ENCODE peak calls at places on chromosomes 3 and 15, in four cellular contexts. Y is SK-N-SH, E is H1, K is K562. N is an unnamed sample.

GRCh38 chr3:186209810-186210752 is 101.2 kb upstream of the ETV5 start:
- DNase-seq in E (peak; percentile 58), Y (peak; percentile 72), K (peak; percentile 50), N (peak; percentile 26)

GRCh38 chr3:185070491-185071335 is 82.1 kb downstream of the C3orf70 start:
- DNase-seq in K (peak; percentile 44), Y (peak; percentile 72), E (peak; percentile 64), N (peak; percentile 41)

GRCh38 chr15:101115887-101116680 is 135.8 kb downstream of the CHSY1 start:
- DNase-seq in Y (no peak), K (no peak), E (no peak), N (no peak)

GRCh38 chr3:171950373-171950772 is 89.0 kb upstream of the FNDC3B start:
- DNase-seq in K (no peak), E (no peak), Y (peak; percentile 14), N (no peak)

GRCh38 chr3:170999737-171000242 is 26.7 kb downstream of the SLC2A2 start:
- DNase-seq in K (no peak), Y (no peak), E (no peak), N (no peak)

GRCh38 chr3:132983143-132983770 is 54.9 kb upstream of the TMEM108 start:
- DNase-seq in Y (no peak), K (no peak), E (no peak), N (no peak)

GRCh38 chr3:47556351-47556750 is 22.3 kb downstream of the CSPG5 start:
- DNase-seq in E (no peak), Y (no peak), K (no peak), N (no peak)

GRCh38 chr3:161148832-161149475 is 43.8 kb upstream of the B3GALNT1 start:
- DNase-seq in E (no peak), K (no peak), Y (no peak), N (no peak)

GRCh38 chr3:23712656-23713559 is 92.8 kb upstream of the UBE2E1 start:
- DNase-seq in E (peak; percentile 68), Y (peak; percentile 69), K (no peak), N (peak; percentile 74)

GRCh38 chr15:56832125-56832524 is 86.3 kb upstream of the TCF12 start:
- DNase-seq in E (no peak), Y (no peak), K (no peak), N (no peak)

DNA sequence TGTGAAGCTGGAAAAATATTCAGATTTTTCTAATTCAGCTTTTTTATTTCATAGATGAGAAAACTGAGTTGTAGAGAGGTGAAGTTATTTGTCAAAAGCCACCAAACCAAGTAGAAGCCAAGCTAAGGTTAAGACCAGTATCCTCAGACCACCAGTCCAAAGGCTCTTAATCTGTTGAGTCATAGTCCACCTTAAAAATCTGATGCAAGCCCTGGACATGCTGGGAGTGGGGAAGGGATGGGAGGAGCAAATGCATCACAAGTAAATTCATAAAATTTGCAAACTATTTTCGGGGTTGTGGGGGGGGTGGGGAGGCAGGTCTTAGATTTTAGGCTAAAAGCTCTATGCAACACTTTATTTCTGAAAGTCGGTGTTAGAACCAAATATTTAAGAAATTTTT is 307.7 kb upstream of the SEMA6D start:
- DNase-seq in E (no peak), K (no peak), Y (no peak), N (no peak)
- TF ChIP-seq TEAD4 in E (no peak), K (no peak), Y (no peak), N (no peak)

DNA sequence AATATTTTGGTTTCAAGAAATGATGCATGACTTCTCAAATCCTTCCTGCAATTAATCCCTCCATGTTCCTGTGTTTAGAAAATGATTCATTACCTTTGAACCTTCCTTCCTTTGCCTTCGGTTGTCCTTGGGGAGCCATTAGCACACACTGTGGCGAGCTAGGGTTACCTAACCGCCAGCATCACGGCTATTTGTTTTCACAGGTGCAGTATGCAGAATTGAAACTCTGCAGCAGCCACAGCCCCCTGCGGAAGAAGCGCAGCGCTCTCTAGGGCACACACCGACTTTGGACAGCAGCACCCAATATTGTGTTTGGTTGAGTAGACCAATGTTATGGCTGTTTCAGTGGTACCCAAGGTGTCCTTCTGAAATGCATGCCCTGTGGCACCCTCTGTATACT is 247.4 kb downstream of the MCTP2 start:
- DNase-seq in E (no peak), K (no peak), Y (no peak), N (no peak)
- TF ChIP-seq TEAD4 in E (no peak), K (no peak), Y (no peak), N (no peak)

DNA sequence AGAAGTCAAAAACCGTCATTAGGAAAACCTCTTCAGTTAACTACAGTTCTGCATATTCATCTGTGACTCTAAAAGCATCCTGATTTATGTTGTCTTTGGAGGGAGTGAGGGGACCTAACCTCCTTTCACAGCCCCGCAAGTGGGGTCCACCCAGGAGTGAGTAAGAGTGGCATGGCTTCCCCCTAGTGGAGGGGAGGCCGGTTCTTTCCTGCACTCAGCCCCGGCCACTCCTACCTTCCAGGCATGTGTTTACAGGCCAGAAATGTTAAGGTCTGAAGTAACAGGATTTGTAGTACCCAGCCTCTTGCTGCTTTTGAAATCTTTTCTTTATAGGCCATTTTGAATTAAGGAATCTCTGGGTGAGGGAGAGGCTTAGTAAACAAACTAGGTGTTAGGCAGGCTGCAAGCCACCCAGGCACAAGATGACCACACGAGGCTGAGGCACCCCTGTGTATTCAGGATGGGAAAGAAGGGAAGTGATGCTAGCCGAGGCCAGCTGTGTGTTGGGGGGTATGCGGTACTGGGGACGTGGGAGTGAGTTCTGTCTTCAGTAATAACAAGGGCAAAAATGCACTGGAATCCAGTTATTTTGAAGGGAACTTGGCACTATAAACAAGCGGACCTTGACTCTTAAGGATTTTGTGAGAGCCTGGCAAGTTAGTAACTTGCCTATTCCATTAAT is 50.5 kb downstream of the CTDSPL start:
- DNase-seq in Y (no peak), K (no peak), E (no peak), N (peak; percentile 42)
- TF ChIP-seq TEAD4 in Y (no peak), K (no peak), E (no peak), N (no peak)

DNA sequence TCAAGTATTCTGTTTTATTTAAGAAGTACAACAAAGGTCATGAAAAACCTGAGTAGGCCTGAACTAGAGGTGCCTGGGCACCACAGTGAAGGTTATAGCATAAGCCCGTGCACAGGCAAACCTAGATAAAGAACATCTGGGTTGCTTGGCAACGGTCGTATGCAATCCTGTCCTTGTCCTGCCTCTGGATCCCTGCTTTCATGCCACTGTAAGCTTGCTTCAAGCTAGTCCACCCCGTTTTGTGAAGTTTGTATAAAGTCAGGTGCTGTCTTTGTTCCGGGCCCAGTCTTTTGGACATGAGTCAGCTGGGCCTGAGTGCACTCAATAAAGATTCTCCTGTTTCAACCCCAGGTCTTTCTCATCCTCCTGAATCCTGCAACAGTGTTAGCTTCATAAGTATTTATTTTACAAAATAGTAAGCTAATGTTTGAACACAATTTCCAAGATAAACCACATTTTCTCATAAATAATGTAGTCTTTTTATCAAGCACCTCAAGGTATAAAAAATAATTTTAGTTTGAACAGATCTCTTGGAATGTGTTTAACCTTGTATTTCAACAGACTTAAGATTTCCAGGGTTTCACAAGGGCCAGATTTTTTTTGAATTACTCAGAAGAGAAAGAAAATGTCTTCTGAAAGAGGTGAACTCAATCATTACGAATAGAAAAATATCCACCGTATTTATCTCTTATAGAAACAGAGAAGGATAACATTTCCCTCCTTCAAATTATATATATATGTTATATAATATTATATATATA is 14.3 kb upstream of the SLC9C1 start:
- DNase-seq in E (no peak), K (no peak), Y (peak; percentile 62), N (no peak)
- TF ChIP-seq TEAD4 in E (no peak), K (no peak), Y (no peak), N (no peak)

GRCh38 chr3:79063629-79064028 is 704.2 kb downstream of the ROBO1 start:
- DNase-seq in K (no peak), E (no peak), Y (no peak), N (no peak)

GRCh38 chr3:79067734-79068133 is 700.1 kb downstream of the ROBO1 start:
- DNase-seq in K (no peak), Y (no peak), E (no peak), N (no peak)

GRCh38 chr3:79066481-79066880 is 701.3 kb downstream of the ROBO1 start:
- DNase-seq in E (no peak), Y (no peak), K (no peak), N (no peak)
- TF ChIP-seq TEAD4 in E (no peak), Y (no peak), K (no peak), N (no peak)

DNA sequence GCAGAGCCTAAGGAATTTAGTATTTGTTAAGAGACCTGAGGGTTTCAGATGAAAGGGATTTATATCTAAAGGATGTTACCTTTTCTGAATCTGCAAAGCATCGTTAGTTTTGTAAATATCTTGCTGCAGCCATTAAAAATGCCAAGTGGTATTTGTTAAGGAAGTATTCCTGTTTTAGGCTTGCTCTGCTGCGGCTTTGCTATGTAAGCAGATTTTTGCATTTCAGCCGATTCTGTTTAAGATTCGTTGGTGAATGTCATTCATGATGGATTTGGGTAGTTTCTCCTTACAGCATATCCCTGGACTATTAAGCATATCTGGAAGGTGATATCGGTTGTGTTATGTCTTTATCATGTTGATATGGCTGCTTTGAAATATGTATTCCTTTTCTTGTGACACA is 1.0 kb downstream of the USP8 start:
- DNase-seq in E (no peak), Y (no peak), K (no peak), N (no peak)
- TF ChIP-seq TEAD4 in E (no peak), Y (no peak), K (no peak), N (no peak)

GRCh38 chr15:38389924-38390542 is 63.9 kb upstream of the FAM98B start:
- DNase-seq in K (peak; percentile 57), Y (peak; percentile 51), E (peak; percentile 89), N (peak; percentile 84)
- TF ChIP-seq TEAD4 in K (no peak), Y (no peak), E (no peak), N (no peak)

DNA sequence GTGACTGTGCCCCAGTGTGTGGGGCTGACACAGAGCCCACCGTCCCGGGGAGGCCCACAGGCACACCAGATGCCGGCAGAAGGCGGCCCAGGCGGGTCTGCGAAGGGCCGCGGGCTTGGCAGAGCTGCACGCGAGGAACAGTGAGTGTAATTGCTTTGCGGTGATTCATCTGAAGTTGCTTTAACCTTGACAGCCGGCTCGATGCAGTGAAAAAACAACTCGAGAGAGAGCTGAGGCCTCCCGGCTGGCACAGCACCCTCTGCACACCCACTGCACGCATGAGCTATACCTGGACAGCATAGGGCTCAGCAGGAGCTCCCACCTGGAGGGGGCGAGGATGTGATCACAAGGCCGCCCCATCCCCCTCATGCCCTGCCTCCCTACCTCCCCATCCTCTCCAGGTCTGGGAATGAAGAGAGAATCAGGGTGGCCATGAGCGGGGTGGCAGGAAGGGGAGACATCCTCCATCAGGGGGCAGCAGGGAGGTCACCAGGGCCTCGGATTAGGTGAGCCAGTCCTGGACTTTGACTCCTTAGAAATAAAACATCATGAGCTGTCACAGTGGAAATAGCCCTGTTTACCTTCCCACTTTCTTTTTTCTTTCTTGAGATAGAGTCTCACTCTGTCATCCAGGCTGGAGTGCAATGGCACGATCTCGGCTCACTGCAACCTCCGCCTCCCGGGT is 172.6 kb downstream of the MEGF11 start:
- DNase-seq in E (peak; percentile 76), Y (peak; percentile 58), K (peak; percentile 25), N (peak; percentile 62)
- TF ChIP-seq TEAD4 in E (no peak), Y (no peak), K (no peak), N (no peak)

GRCh38 chr15:39582977-39583585 is 2.2 kb downstream of the THBS1 start:
- DNase-seq in E (no peak), K (no peak), Y (no peak), N (no peak)
- TF ChIP-seq TEAD4 in E (no peak), K (no peak), Y (no peak), N (no peak)

N was measured in WTC11.